ENCODE peak calls at places on chromosomes 12 and 14, in six cellular contexts. X is PC-9, G is Karpas-422, A is HCT116, Z is SK-N-SH, P is OCI-LY7. E is an unnamed sample. For H3K9me2, the result is how much of the 10 kb centered on the place peaks cover.

GRCh38 chr12:44459569-44459968 is 416.5 kb downstream of the NELL2 start:
- DNase-seq in X (no peak), G (no peak), A (no peak), Z (no peak), P (no peak), E (no peak)

GRCh38 chr14:38777401-38777800 is 325.6 kb downstream of the SEC23A start:
- DNase-seq in X (no peak), G (no peak), A (no peak), Z (no peak), P (no peak), E (no peak)

GRCh38 chr12:29609431-29610215 is 112.1 kb upstream of the OVCH1 start:
- DNase-seq in X (no peak), G (no peak), A (no peak), Z (no peak), P (no peak), E (no peak)

GRCh38 chr12:98856897-98857540 is 211.9 kb downstream of the APAF1 start:
- DNase-seq in X (no peak), G (no peak), A (no peak), Z (no peak), P (no peak), E (no peak)

GRCh38 chr14:51581017-51581881 is 70.5 kb upstream of the FRMD6 start:
- DNase-seq in X (no peak), G (no peak), A (no peak), Z (no peak), P (no peak), E (peak)

GRCh38 chr14:81127785-81128184 is 93.0 kb downstream of the GTF2A1 start:
- DNase-seq in X (no peak), G (no peak), A (no peak), Z (no peak), P (no peak), E (no peak)

GRCh38 chr12:32780111-32780510 is 24.4 kb upstream of the YARS2 start:
- DNase-seq in X (no peak), G (no peak), A (no peak), Z (no peak), P (no peak), E (no peak)

GRCh38 chr14:35336171-35337073 is 44.2 kb downstream of the PSMA6 start:
- DNase-seq in X (peak), G (no peak), A (no peak), Z (peak), P (no peak), E (peak)

GRCh38 chr14:60724080-60724618 is at the start of gene SIX4:
- DNase-seq in X (peak), G (peak), A (peak), Z (peak), P (peak), E (peak)

GRCh38 chr12:13152281-13152680 is 44.2 kb upstream of the EMP1 start:
- DNase-seq in X (no peak), G (no peak), A (no peak), Z (no peak), P (no peak), E (no peak)

GRCh38 chr14:34199585-34199984 is 248.7 kb upstream of the EGLN3 start:
- DNase-seq in X (peak), G (no peak), A (no peak), Z (no peak), P (no peak), E (no peak)

GRCh38 chr12:12685305-12685704 is 10.7 kb downstream of the GPR19 start:
- DNase-seq in X (no peak), G (no peak), A (no peak), Z (no peak), P (no peak), E (no peak)

GRCh38 chr12:7190268-7191055 is 976 bp downstream of the PEX5 start:
- DNase-seq in X (no peak), G (peak), A (no peak), Z (no peak), P (peak), E (peak)

GRCh38 chr12:2004113-2004929 is at the start of gene DCP1B:
- DNase-seq in X (peak), G (peak), A (peak), Z (peak), P (peak), E (peak)

GRCh38 chr12:62284749-62285148 is 24.5 kb downstream of the USP15 start:
- DNase-seq in X (no peak), G (no peak), A (no peak), Z (no peak), P (no peak), E (no peak)

GRCh38 chr12:1220127-1221092 is 229.4 kb downstream of the ERC1 start:
- DNase-seq in X (no peak), G (no peak), A (no peak), Z (no peak), P (no peak), E (no peak)

GRCh38 chr12:5318874-5319273 is 113.0 kb upstream of the NTF3 start:
- DNase-seq in X (no peak), G (no peak), A (peak), Z (no peak), P (no peak), E (peak)

GRCh38 chr14:90775441-90775840 is 40.8 kb downstream of the TTC7B start:
- DNase-seq in X (no peak), G (no peak), A (no peak), Z (no peak), P (no peak), E (no peak)

GRCh38 chr14:90773705-90774104 is 42.5 kb downstream of the TTC7B start:
- DNase-seq in X (no peak), G (no peak), A (no peak), Z (no peak), P (no peak), E (no peak)

GRCh38 chr14:90774316-90774715 is 41.9 kb downstream of the TTC7B start:
- DNase-seq in X (no peak), G (no peak), A (no peak), Z (no peak), P (no peak), E (no peak)

GRCh38 chr14:90777358-90777757 is 38.9 kb downstream of the TTC7B start:
- DNase-seq in X (no peak), G (no peak), A (no peak), Z (no peak), P (no peak), E (no peak)

DNA sequence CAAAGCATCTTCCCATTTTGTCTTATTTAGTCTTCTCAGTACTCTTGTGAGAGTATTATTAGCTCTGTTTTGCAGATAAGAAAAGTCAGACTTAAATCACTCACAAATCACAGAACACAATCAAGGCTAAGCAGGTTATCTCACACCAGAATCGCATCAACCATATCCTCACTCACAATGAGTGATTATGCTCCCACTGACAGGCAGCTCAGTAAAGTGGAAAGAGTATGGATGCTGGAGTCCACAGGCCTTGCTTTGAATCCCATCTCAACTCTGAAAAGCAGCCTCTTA is 43.1 kb downstream of the TTC7B start:
- DNase-seq in X (no peak), G (no peak), A (no peak), Z (no peak), P (no peak), E (no peak)
- H2AFZ ChIP-seq in X (no peak), G (no peak), A (no peak), Z (no peak), P (no peak), E (no peak)

GRCh38 chr14:98458702-98459101 is 813.3 kb downstream of the BCL11B start:
- DNase-seq in X (no peak), G (no peak), A (no peak), Z (no peak), P (no peak), E (no peak)
- H3K9me2 ChIP-seq in X (under half), G (under half), A (under half), Z (under half), P (under half), E (under half)

DNA sequence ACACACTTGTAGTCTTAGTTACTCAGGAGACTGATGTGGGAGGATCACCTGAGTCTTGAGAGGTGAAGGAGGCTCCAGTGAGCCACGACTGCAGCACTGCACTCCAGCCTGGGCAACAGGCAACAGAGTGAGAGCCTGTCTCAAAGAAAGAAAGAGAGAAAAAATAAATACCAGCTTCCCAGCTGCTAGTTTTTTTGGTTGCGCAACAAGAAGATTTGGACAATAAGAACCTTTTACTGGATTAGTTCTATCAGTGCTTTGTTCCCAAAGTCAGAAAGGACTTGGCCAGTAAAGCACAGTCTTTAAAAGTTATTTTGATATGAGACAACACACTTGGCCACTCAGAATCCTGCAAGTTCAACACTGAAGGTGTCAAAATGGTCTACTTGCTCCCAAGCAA is 768.1 kb upstream of the LRFN5 start:
- DNase-seq in X (no peak), G (no peak), A (no peak), Z (no peak), P (no peak), E (no peak)
- H2AFZ ChIP-seq in X (no peak), G (no peak), A (no peak), Z (no peak), P (no peak), E (no peak)

DNA sequence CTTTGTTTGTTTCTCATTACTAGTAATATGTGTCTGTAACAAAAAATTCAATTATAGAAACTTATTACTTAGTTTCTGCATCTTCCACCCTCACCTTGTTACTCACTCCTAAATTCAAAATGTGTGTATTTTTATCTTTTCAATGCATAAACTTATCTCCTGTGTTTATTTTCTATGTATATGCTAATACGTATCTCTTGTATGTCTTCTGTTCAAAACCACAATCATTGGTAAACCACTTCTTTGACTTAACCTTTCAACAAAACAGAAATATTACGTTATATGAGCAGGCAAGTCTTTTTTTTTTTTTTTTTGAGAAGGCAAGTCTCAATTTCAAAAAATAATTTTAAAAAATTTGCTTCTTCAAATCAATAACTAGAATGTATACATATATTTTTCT is 39.2 kb upstream of the RPH3A start:
- DNase-seq in X (no peak), G (no peak), A (no peak), Z (no peak), P (no peak), E (no peak)
- H3K9me2 ChIP-seq in X (under half), G (under half), A (under half), Z (under half), P (under half), E (under half)

E was measured in hepatocyte.